ENCODE peak calls at places on chromosomes 4 and X, in four cellular contexts. Y, F, Q and N are unnamed samples.

GRCh38 chrX:153517421-153517820 is at the start of gene ATP2B3:
- DNase-seq in Y (peak), F (no peak), Q (no peak), N (no peak)

GRCh38 chr4:166735553-166735952 is 498.7 kb downstream of the SPOCK3 start:
- DNase-seq in Q (no peak), Y (no peak), F (no peak), N (no peak)

GRCh38 chr4:139761461-139761860 is 95.8 kb downstream of the MGST2 start:
- DNase-seq in F (no peak), Y (no peak), Q (no peak), N (no peak)

GRCh38 chrX:51459125-51459524 is 37.3 kb downstream of the NUDT11 start:
- DNase-seq in Q (no peak), F (no peak), Y (no peak), N (no peak)

GRCh38 chrX:70452143-70452733 is 7.6 kb downstream of the DLG3 start:
- DNase-seq in Q (peak), F (peak), Y (peak), N (peak)

GRCh38 chr4:14022428-14022827 is 394.9 kb upstream of the BOD1L1 start:
- DNase-seq in F (no peak), Q (no peak), Y (no peak), N (no peak)

GRCh38 chr4:112327950-112328349 is 30.8 kb downstream of the ALPK1 start:
- DNase-seq in Y (peak), F (no peak), Q (peak), N (no peak)

GRCh38 chr4:114659386-114660008 is 60.9 kb downstream of the UGT8 start:
- DNase-seq in Y (peak), Q (no peak), F (peak), N (no peak)

GRCh38 chr4:77854431-77855111 is 8.1 kb upstream of the MRPL1 start:
- DNase-seq in F (no peak), Y (no peak), Q (no peak), N (no peak)

GRCh38 chr4:152588869-152589268 is 53.0 kb upstream of the FBXW7 start:
- DNase-seq in Y (no peak), Q (no peak), F (no peak), N (no peak)

GRCh38 chr4:122710434-122711308 is 21.8 kb upstream of the BBS12 start:
- DNase-seq in Q (no peak), Y (no peak), F (no peak), N (no peak)

GRCh38 chr4:25089058-25089763 is 58.5 kb upstream of the LGI2 start:
- DNase-seq in F (no peak), Y (no peak), Q (no peak), N (no peak)

GRCh38 chr4:1039493-1040343 is 28.3 kb downstream of the FGFRL1 start:
- DNase-seq in Y (no peak), Q (no peak), F (no peak), N (no peak)

GRCh38 chrX:103628386-103629290 is at the start of gene TCEAL1:
- DNase-seq in Q (no peak), F (no peak), Y (peak), N (peak)

GRCh38 chrX:123060986-123061385 is 123.1 kb upstream of the GRIA3 start:
- DNase-seq in Q (no peak), F (no peak), Y (no peak), N (no peak)